ENCODE peak calls at places on chromosomes 6 and 20, in eight cellular contexts. Z, S, N, X, J, E, V and G are unnamed samples.

GRCh38 chr20:49256261-49256660 is 21.6 kb downstream of the ZNFX1 start:
- DNase-seq in Z (no peak), S (no peak), N (no peak), X (no peak), J (no peak), E (no peak), V (no peak), G (no peak)

GRCh38 chr6:157531169-157531985 is 150.4 kb downstream of the ZDHHC14 start:
- DNase-seq in Z (no peak), S (no peak), N (no peak), X (no peak), J (no peak), E (peak), V (no peak), G (no peak)

GRCh38 chr20:17873410-17874270 is 95.0 kb downstream of the SNX5 start:
- DNase-seq in Z (peak), S (peak), N (peak), X (peak), J (no peak), E (peak), V (no peak), G (peak)

GRCh38 chr6:4894049-4894448 is 109.8 kb downstream of the RPP40 start:
- DNase-seq in Z (no peak), S (no peak), N (no peak), X (no peak), J (no peak), E (no peak), V (no peak), G (no peak)

GRCh38 chr20:37418591-37418990 is 72.7 kb downstream of the SRC start:
- DNase-seq in Z (no peak), S (no peak), N (no peak), X (no peak), J (no peak), E (no peak), V (no peak), G (no peak)

GRCh38 chr6:89357390-89357789 is 4.9 kb upstream of the UBE2J1 start:
- DNase-seq in Z (no peak), S (no peak), N (no peak), X (no peak), J (no peak), E (no peak), V (no peak), G (no peak)

GRCh38 chr20:34175072-34175471 is 63.0 kb upstream of the EIF2S2 start:
- DNase-seq in Z (no peak), S (no peak), N (no peak), X (no peak), J (no peak), E (no peak), V (no peak), G (no peak)

GRCh38 chr20:4217349-4217761 is 202.0 kb upstream of the RNF24 start:
- DNase-seq in Z (no peak), S (no peak), N (peak), X (no peak), J (no peak), E (peak), V (peak), G (no peak)

GRCh38 chr6:121879149-121879548 is 443.7 kb downstream of the GJA1 start:
- DNase-seq in Z (no peak), S (no peak), N (no peak), X (no peak), J (no peak), E (no peak), V (no peak), G (no peak)

GRCh38 chr6:47097092-47097945 is 55.2 kb upstream of the ADGRF1 start:
- DNase-seq in Z (peak), S (no peak), N (no peak), X (peak), J (peak), E (peak), V (peak), G (peak)

GRCh38 chr6:24859132-24859531 is 60.4 kb upstream of the ARMH2 start:
- DNase-seq in Z (no peak), S (no peak), N (no peak), X (no peak), J (no peak), E (no peak), V (no peak), G (no peak)

GRCh38 chr20:57398231-57398821 is 7.1 kb downstream of the RBM38 start:
- DNase-seq in Z (no peak), S (no peak), N (peak), X (peak), J (no peak), E (no peak), V (no peak), G (peak)

GRCh38 chr20:63126876-63127699 is 88.8 kb downstream of the YTHDF1 start:
- DNase-seq in Z (no peak), S (peak), N (peak), X (peak), J (no peak), E (no peak), V (no peak), G (no peak)

GRCh38 chr20:4592316-4593148 is 129.2 kb upstream of the PRND start:
- DNase-seq in Z (no peak), S (no peak), N (peak), X (no peak), J (no peak), E (peak), V (peak), G (peak)

GRCh38 chr6:34325618-34326017 is 66.9 kb downstream of the NUDT3 start:
- DNase-seq in Z (no peak), S (no peak), N (no peak), X (no peak), J (no peak), E (no peak), V (no peak), G (no peak)

GRCh38 chr6:139536751-139537617 is 162.5 kb upstream of the CITED2 start:
- DNase-seq in Z (no peak), S (no peak), N (no peak), X (no peak), J (no peak), E (no peak), V (no peak), G (peak)

GRCh38 chr6:43871933-43872332 is 101.9 kb downstream of the VEGFA start:
- DNase-seq in Z (no peak), S (no peak), N (no peak), X (no peak), J (no peak), E (no peak), V (no peak), G (no peak)

GRCh38 chr20:47142782-47143170 is 213.7 kb downstream of the ZMYND8 start:
- DNase-seq in Z (no peak), S (no peak), N (no peak), X (no peak), J (no peak), E (no peak), V (no peak), G (no peak)

GRCh38 chr6:135853227-135853626 is 1.7 kb downstream of the PDE7B start:
- DNase-seq in Z (no peak), S (no peak), N (no peak), X (no peak), J (no peak), E (no peak), V (no peak), G (no peak)

DNA sequence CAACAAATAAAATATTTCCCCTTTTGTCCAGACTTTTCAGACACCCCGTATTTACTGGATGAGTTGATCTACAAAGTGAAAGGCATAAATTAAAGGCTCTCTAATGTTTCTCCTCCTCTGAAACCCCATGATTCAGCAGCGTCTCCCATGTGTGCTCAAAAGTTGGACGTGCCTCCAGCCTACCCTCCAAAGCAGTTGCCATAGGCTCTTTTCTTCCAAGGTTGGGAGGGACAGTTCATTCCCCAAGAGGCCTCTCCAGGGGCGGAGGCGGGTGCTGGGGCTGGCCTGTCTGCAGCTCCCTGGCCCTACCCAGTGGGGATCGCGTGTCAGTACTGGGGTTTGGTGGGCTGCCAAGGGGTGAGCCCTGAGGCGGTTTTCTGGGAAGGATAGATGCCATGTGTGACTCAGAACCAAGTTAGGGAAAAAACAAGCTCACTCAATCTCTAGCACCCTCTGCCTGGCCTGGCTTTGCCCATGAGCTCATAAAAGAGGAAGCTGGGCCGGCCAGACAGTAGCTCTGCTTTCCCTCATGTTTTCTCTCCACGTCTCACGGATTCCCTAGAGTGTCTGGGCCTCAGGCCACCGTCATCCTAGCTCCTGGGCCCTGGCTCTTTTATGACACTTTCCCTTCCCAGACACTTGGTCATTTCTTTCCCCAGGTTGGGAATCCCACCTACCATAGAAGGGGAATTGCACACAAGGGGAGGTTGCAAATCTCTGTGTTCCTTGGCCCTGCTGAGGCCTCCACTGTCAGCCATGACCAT is 8.0 kb upstream of the IER3 start:
- DNase-seq in Z (peak), S (peak), N (peak), X (peak), J (peak), E (no peak), V (no peak), G (peak)
- TF ChIP-seq POLR2AphosphoS5 in Z (peak), S (peak), N (peak), X (peak), J (peak), E (no peak), V (no peak), G (peak)

GRCh38 chr6:56539503-56540105 is 103.1 kb downstream of the DST start:
- DNase-seq in Z (no peak), S (no peak), N (no peak), X (no peak), J (no peak), E (no peak), V (no peak), G (no peak)

GRCh38 chr6:56540232-56540631 is 102.5 kb downstream of the DST start:
- DNase-seq in Z (no peak), S (no peak), N (no peak), X (no peak), J (no peak), E (no peak), V (no peak), G (no peak)

GRCh38 chr6:56542367-56543331 is 100.0 kb downstream of the DST start:
- DNase-seq in Z (peak), S (peak), N (peak), X (peak), J (peak), E (peak), V (peak), G (peak)

GRCh38 chr6:56541736-56542366 is 100.8 kb downstream of the DST start:
- DNase-seq in Z (no peak), S (no peak), N (no peak), X (no peak), J (no peak), E (no peak), V (no peak), G (no peak)

DNA sequence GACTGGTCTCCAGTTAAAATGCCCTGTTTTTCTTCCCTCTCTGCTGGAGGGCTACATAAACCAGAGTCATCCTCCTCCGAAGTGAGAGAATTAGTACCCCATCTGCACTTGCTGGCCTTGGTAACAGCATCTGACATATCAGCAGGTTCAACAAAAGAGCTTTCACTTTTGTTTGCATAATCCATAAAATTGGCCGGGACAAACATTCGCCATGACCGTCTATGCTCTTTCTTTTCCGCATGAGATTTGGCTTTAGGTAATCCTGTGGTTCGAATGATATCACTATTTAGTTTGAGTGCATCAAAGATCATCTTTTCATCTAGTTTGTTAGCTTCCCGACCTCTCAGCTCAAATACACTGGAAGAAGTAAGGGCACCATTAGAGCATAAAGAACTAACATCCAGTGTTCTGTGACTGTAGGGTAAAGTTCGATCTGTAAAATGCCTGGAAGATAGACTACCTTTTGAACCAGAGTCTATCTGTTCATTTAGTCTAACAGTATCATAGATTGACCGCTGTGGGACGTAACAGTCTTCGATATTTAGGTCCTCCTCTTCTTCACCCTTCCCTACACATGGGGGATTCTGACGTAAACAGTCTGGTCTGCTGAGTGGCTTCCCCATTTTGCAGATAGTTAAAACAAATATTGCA is 101.6 kb downstream of the DST start:
- DNase-seq in Z (no peak), S (no peak), N (no peak), X (no peak), J (no peak), E (no peak), V (no peak), G (no peak)
- H3K4me3 ChIP-seq in Z (no peak), S (peak), N (no peak), X (peak), J (peak), E (peak), V (peak), G (peak)

GRCh38 chr20:50848341-50848808 is 53.5 kb downstream of the BCAS4 start:
- DNase-seq in Z (no peak), S (no peak), N (no peak), X (peak), J (no peak), E (no peak), V (no peak), G (peak)

GRCh38 chr20:50845566-50846211 is 50.8 kb downstream of the BCAS4 start:
- DNase-seq in Z (no peak), S (peak), N (no peak), X (no peak), J (no peak), E (no peak), V (no peak), G (no peak)

GRCh38 chr20:50852085-50852484 is 57.2 kb downstream of the BCAS4 start:
- DNase-seq in Z (no peak), S (no peak), N (no peak), X (no peak), J (no peak), E (peak), V (no peak), G (no peak)

GRCh38 chr20:50850721-50851286 is 55.9 kb downstream of the BCAS4 start:
- DNase-seq in Z (no peak), S (no peak), N (no peak), X (no peak), J (no peak), E (peak), V (no peak), G (no peak)

DNA sequence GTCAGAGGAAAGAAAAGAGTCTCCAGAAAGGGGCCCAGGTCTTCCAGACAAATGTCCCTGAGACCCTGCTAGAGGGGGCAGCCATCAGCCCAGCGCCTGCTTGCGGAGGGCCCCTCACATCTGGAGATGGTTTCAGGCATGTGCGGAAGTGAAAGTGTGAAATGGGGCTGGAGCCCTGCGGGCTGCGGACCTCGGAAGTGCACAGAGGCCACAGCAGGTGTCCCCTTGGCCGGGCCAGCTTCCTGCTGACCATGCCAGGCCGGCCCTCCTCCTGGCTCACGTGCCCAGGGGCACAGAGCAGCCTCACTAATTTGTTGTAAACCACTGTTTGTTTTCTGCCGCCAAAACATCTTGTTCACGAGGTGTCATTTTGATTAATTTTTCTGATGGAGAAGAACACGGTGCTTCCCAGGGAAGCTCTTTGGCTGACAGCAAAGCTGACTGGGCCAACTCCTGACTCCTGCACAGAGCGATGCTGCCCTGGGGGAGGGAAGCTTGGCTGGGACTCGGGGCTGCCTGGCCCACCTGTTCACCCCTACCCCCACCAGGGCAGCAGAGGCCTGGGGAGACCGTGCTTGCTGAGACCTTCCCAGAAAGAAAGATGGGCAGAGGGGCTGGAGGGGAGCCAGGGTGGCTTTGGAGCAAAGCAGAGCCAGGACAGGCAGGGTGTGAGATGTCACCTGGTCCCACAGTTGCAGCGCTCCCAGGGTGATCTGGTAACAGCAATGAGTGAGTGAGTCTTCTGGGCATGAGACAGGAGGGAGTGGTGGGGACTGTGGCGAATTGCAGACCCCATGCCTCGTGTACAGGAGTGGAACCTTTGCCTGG is 54.2 kb downstream of the BCAS4 start:
- DNase-seq in Z (no peak), S (no peak), N (no peak), X (no peak), J (no peak), E (no peak), V (no peak), G (peak)
- TF ChIP-seq POLR2AphosphoS5 in Z (no peak), S (no peak), N (peak), X (no peak), J (no peak), E (no peak), V (no peak), G (no peak)

GRCh38 chr6:107677399-107677798 is 146.7 kb downstream of the SCML4 start:
- DNase-seq in Z (no peak), S (no peak), N (no peak), X (no peak), J (no peak), E (no peak), V (no peak), G (no peak)

GRCh38 chr6:107679457-107679856 is 144.7 kb downstream of the SCML4 start:
- DNase-seq in Z (no peak), S (no peak), N (no peak), X (no peak), J (no peak), E (peak), V (peak), G (no peak)

GRCh38 chr6:107673076-107673494 is 151.0 kb downstream of the SCML4 start:
- DNase-seq in Z (no peak), S (no peak), N (no peak), X (no peak), J (no peak), E (no peak), V (no peak), G (no peak)

GRCh38 chr6:107676002-107676401 is 148.1 kb downstream of the SCML4 start:
- DNase-seq in Z (no peak), S (no peak), N (no peak), X (no peak), J (no peak), E (no peak), V (no peak), G (no peak)

DNA sequence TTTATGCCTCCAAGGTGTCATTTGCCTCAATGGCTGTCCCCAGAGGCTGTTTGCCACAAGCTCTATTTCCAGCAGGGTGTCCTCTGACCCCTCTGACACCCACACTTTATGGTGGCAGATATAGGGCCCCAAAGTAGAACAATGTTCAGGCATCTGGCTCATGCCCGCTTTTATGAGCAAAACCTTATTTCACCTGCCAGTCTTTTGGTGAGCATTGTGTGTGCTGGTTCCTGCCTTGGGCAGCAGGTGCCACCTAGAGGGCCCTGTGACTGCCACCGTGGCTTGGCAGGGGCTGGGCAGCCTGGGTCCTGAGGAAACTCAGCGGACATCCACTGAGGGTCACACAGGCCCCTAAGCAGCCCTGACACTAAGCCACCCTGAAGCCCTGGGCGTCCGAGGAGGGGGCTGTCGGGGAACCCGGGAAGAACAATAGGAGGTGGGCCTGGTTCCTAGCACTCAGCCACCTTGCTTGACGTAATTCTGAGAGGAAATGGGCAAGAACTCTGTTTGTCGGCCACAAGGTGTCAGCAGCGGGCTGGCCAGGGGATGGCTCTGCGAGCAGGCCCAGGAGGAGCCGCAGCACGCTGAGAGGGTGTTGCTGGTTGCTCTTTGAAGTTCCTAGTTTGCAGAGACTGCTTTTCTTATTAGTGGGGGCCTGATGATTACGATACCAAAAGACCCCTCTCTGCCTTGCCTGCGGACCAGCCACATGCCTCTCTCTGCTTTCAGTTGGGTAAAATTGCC is 148.9 kb downstream of the SCML4 start:
- DNase-seq in Z (peak), S (peak), N (peak), X (peak), J (peak), E (peak), V (peak), G (peak)
- H3K4me3 ChIP-seq in Z (peak), S (no peak), N (no peak), X (no peak), J (peak), E (peak), V (no peak), G (peak)

GRCh38 chr6:7742214-7742613 is 16.3 kb downstream of the BMP6 start:
- DNase-seq in Z (no peak), S (no peak), N (no peak), X (no peak), J (no peak), E (no peak), V (no peak), G (no peak)
- TF ChIP-seq POLR2AphosphoS5 in Z (no peak), S (no peak), N (no peak), X (no peak), J (no peak), E (no peak), V (no peak), G (no peak)

DNA sequence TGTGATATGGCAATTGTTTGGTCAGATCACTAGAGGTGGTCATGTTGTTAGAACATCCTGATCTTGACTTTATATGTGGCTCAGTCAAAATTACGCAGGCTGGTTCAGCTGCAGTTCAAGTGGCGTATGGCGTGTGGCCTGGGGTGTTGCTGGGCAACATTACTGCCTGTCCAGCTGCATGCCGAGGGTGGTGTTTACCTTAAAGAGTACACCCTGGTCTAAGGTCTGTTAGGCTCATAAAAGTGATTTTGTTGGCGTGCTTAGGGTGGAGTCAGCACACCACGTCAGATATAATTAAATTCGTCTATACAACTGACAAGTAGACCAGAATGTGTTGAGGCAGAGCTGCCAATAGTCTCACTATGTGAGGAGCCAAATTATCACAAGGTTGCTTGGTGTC is 55.6 kb upstream of the NEDD9 start:
- DNase-seq in Z (no peak), S (peak), N (no peak), X (peak), J (no peak), E (no peak), V (no peak), G (peak)
- H3K4me3 ChIP-seq in Z (no peak), S (no peak), N (no peak), X (no peak), J (no peak), E (no peak), V (no peak), G (no peak)